ENCODE peak calls at places on chromosomes 3 and 15, in five cellular contexts. Q is AG08396; Y is NCI-H510A treated with DMSO at 0.1 percent for 48 hours; J is psoas muscle; A is activated CD4-positive, alpha-beta T cell treated with anti-CD3 and anti-CD28 coated beads, Interleukin-2, amount 50 U/mL, for 24 hours. R is an unnamed sample.

GRCh38 chr15:76340802-76341365 is 4.3 kb downstream of the ISL2 start:
- DNase-seq in Q (peak), Y (no peak), A (peak), J (no peak), R (no peak)

GRCh38 chr15:60400957-60401356 is 3.2 kb upstream of the ANXA2 start:
- DNase-seq in J (no peak), A (no peak), Q (no peak), Y (no peak), R (no peak)

GRCh38 chr3:64380539-64380938 is 155.3 kb upstream of the PRICKLE2 start:
- DNase-seq in A (no peak), J (no peak), Y (no peak), Q (no peak), R (no peak)

GRCh38 chr3:38834110-38834509 is 18.1 kb upstream of the SCN10A start:
- DNase-seq in Q (peak), J (peak), A (no peak), Y (no peak), R (no peak)

GRCh38 chr3:78972617-78973301 is 795.0 kb downstream of the ROBO1 start:
- DNase-seq in J (no peak), Y (no peak), A (no peak), Q (no peak), R (no peak)

GRCh38 chr15:91104111-91104510 is 4.1 kb downstream of the SV2B start:
- DNase-seq in J (peak), A (no peak), Q (no peak), Y (no peak), R (no peak)

GRCh38 chr3:31776016-31776415 is 205.0 kb downstream of the OSBPL10 start:
- DNase-seq in Q (no peak), J (no peak), A (no peak), Y (no peak), R (no peak)

GRCh38 chr3:177835008-177835407 is 637.7 kb upstream of the TBL1XR1 start:
- DNase-seq in Y (peak), J (no peak), A (no peak), Q (peak), R (no peak)

GRCh38 chr3:100941046-100941445 is 52.2 kb downstream of the ABI3BP start:
- DNase-seq in A (no peak), J (peak), Y (no peak), Q (no peak), R (no peak)

GRCh38 chr15:49188933-49189332 is 18.9 kb downstream of the GALK2 start:
- DNase-seq in J (no peak), A (no peak), Y (no peak), Q (no peak), R (no peak)

GRCh38 chr3:29057326-29057725 is 223.5 kb upstream of the RBMS3 start:
- DNase-seq in Y (no peak), J (no peak), A (no peak), Q (peak), R (no peak)

GRCh38 chr15:101675015-101675414 is 22.8 kb upstream of the TM2D3 start:
- DNase-seq in A (no peak), J (no peak), Y (no peak), Q (peak), R (no peak)

GRCh38 chr15:100879461-100880138 is at the start of gene ALDH1A3:
- DNase-seq in Q (peak), J (peak), A (no peak), Y (no peak), R (no peak)

GRCh38 chr3:150372320-150373118 is 35.6 kb upstream of the TSC22D2 start:
- DNase-seq in A (no peak), J (no peak), Q (peak), Y (no peak), R (no peak)

GRCh38 chr3:52435246-52436101 is 9.4 kb downstream of the SEMA3G start:
- DNase-seq in A (no peak), Y (no peak), J (no peak), Q (no peak), R (no peak)

GRCh38 chr15:88331291-88331690 is 74.8 kb upstream of the NTRK3 start:
- DNase-seq in A (peak), Q (peak), Y (no peak), J (peak), R (no peak)

GRCh38 chr15:48021336-48022086 is 99.3 kb upstream of the SLC24A5 start:
- DNase-seq in J (no peak), A (no peak), Y (peak), Q (no peak), R (no peak)

GRCh38 chr3:142912440-142913172 is 23.7 kb upstream of the PCOLCE2 start:
- DNase-seq in Q (no peak), A (no peak), J (no peak), Y (no peak), R (no peak)

GRCh38 chr3:32443471-32443870 is 51.8 kb downstream of the CMTM7 start:
- DNase-seq in A (no peak), Q (no peak), Y (no peak), J (no peak), R (no peak)

GRCh38 chr15:31561156-31561555 is 234.5 kb downstream of the KLF13 start:
- DNase-seq in Y (no peak), A (no peak), J (no peak), Q (no peak), R (no peak)

R was measured in central memory CD4-positive, alpha-beta T cell.